ENCODE peak calls at places on chromosomes 2 and 18, in six cellular contexts. O is AG04450, S is dorsolateral prefrontal cortex, B is hepatocyte, C is OCI-LY7, Y is stomach. M is an unnamed sample.

GRCh38 chr18:49446481-49446880 is 14.0 kb downstream of the DYM start:
- DNase-seq in O (no peak), S (no peak), Y (no peak), B (no peak), C (no peak), M (no peak)

GRCh38 chr2:98664323-98664722 is 55.9 kb downstream of the UNC50 start:
- DNase-seq in S (no peak), O (no peak), Y (no peak), C (no peak), B (no peak), M (no peak)

GRCh38 chr2:128687551-128687945 is 368.9 kb upstream of the HS6ST1 start:
- DNase-seq in Y (peak; percentile 17), C (no peak), O (no peak), S (no peak), B (no peak), M (peak; percentile 3)

GRCh38 chr2:200099271-200099670 is 143.9 kb downstream of the MAIP1 start:
- DNase-seq in O (no peak), S (no peak), Y (no peak), C (no peak), B (no peak), M (no peak)

GRCh38 chr2:127422631-127423475 is 4.6 kb downstream of the PROC start:
- DNase-seq in C (no peak), Y (peak; percentile 42), O (no peak), B (peak; percentile 76), S (no peak), M (peak; percentile 49)

GRCh38 chr2:138827426-138828054 is 47.4 kb upstream of the NXPH2 start:
- DNase-seq in Y (no peak), O (peak; percentile 39), S (no peak), B (peak; percentile 75), C (peak; percentile 58), M (peak; percentile 28)

GRCh38 chr18:35618289-35618688 is 36.7 kb downstream of the GALNT1 start:
- DNase-seq in C (no peak), B (no peak), Y (no peak), O (no peak), S (no peak), M (no peak)

GRCh38 chr2:66495788-66496640 is 61.1 kb downstream of the MEIS1 start:
- DNase-seq in O (peak; percentile 73), S (no peak), C (no peak), B (peak; percentile 74), Y (peak; percentile 70), M (no peak)

GRCh38 chr2:237045449-237045848 is 40.2 kb upstream of the COPS8 start:
- DNase-seq in C (no peak), O (no peak), S (no peak), B (no peak), Y (no peak), M (no peak)

GRCh38 chr2:161165811-161166210 is 5.6 kb downstream of the TANK start:
- DNase-seq in C (no peak), Y (no peak), S (no peak), B (no peak), O (no peak), M (no peak)

GRCh38 chr2:207296265-207296948 is 130.7 kb upstream of the KLF7 start:
- DNase-seq in Y (no peak), S (no peak), C (no peak), O (no peak), B (no peak), M (no peak)

GRCh38 chr18:48709371-48709770 is 170.5 kb downstream of the CTIF start:
- DNase-seq in S (no peak), C (no peak), B (no peak), O (no peak), Y (no peak), M (no peak)

GRCh38 chr2:111126581-111126980 is 5.9 kb downstream of the BCL2L11 start:
- DNase-seq in B (no peak), C (no peak), Y (no peak), O (no peak), S (no peak), M (no peak)

GRCh38 chr18:2448565-2449151 is 122.6 kb downstream of the METTL4 start:
- DNase-seq in B (no peak), O (no peak), S (no peak), C (no peak), Y (no peak), M (no peak)

GRCh38 chr18:57794951-57795728 is 8.0 kb downstream of the ATP8B1 start:
- DNase-seq in C (no peak), Y (no peak), B (no peak), S (no peak), O (no peak), M (no peak)

GRCh38 chr2:220811952-220812570 is 760.0 kb downstream of the EPHA4 start:
- DNase-seq in O (no peak), Y (no peak), B (no peak), S (no peak), C (no peak), M (no peak)

GRCh38 chr2:41294331-41294730 is 753.5 kb upstream of the PKDCC start:
- DNase-seq in O (no peak), Y (no peak), S (no peak), B (peak; percentile 32), C (no peak), M (no peak)

GRCh38 chr2:23900927-23901322 is 26.0 kb downstream of the ATAD2B start:
- DNase-seq in O (peak; percentile 55), B (peak; percentile 23), C (no peak), S (no peak), Y (no peak), M (no peak)

GRCh38 chr2:169897834-169898233 is 70.6 kb downstream of the UBR3 start:
- DNase-seq in C (no peak), O (no peak), B (no peak), Y (no peak), S (no peak), M (no peak)

GRCh38 chr2:95174031-95174430 is 8.4 kb downstream of the ZNF2 start:
- DNase-seq in O (no peak), Y (no peak), S (no peak), B (no peak), C (no peak), M (no peak)

GRCh38 chr2:187136646-187137045 is 287.7 kb upstream of the ZSWIM2 start:
- DNase-seq in S (no peak), C (no peak), Y (no peak), O (no peak), B (no peak), M (no peak)

GRCh38 chr18:72543362-72544055 is 633 bp downstream of the CBLN2 start:
- DNase-seq in Y (no peak), O (no peak), C (no peak), S (no peak), B (no peak), M (peak; percentile 32)

GRCh38 chr2:18949871-18950597 is 360.7 kb upstream of the NT5C1B start:
- DNase-seq in C (no peak), O (peak; percentile 67), Y (no peak), S (no peak), B (peak; percentile 51), M (no peak)

GRCh38 chr2:2057125-2057721 is 273.9 kb downstream of the MYT1L start:
- DNase-seq in S (no peak), Y (peak; percentile 33), B (peak; percentile 37), C (peak; percentile 78), O (no peak), M (no peak)

GRCh38 chr2:10226032-10226724 is 76.5 kb upstream of the HPCAL1 start:
- DNase-seq in Y (no peak), S (peak; percentile 28), C (no peak), O (no peak), B (no peak), M (no peak)

GRCh38 chr2:133993160-133993559 is 260.7 kb upstream of the MGAT5 start:
- DNase-seq in B (peak; percentile 23), Y (peak; percentile 31), S (no peak), C (no peak), O (no peak), M (no peak)

DNA sequence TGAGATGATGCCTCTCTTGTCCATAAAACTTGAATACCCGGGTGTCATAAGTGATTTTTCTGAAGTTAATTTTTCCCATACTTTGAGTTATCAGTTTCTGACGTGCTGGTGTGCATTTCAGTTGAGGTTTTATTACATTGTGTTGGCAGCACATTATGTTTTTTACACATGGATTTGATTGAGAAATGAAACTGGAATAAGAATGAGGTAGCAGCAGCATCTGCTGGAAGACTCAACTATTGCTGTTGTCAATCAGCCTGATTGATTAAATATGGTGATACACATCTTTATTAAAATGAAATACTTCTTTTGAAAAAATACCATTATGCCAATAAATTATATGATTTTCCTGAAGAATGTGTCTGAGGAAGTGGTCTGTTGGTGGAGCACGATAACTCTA is 60.5 kb downstream of the INSIG2 start:
- DNase-seq in Y (no peak), B (no peak), O (no peak), C (no peak), S (no peak), M (no peak)
- TF ChIP-seq CTCF in Y (no peak), B (no peak), O (peak; percentile 6), C (no peak), S (no peak), M (peak; percentile 48)

DNA sequence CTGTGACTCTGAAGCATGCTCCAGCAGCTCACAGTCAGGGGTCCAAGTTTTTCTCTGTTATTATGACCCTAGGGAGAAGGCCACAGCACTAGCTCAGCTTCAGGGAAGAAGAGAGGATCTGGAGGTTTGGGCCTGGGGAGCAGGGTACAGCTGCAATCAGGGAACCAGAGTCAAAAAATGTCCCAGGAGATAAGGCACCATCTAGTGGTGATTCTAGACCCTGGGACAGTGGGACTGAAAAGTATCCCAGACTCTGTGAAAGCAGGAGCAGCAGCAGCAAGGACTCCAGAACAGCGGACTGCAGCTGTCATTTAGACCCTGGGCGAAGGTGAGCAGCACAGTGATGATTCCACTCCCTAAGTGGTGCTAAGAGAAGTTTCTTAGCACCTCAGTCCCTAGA is 278.4 kb upstream of the DDX18 start:
- DNase-seq in C (peak; percentile 3), S (no peak), B (peak; percentile 47), Y (no peak), O (no peak), M (no peak)
- TF ChIP-seq CTCF in C (peak; percentile 65), S (no peak), B (peak; percentile 52), Y (peak; percentile 4), O (no peak), M (peak; percentile 44)

GRCh38 chr2:172460780-172461201 is 33.4 kb downstream of the ITGA6 start:
- DNase-seq in O (no peak), S (no peak), C (no peak), B (no peak), Y (no peak), M (no peak)

GRCh38 chr2:172461591-172462392 is 34.4 kb downstream of the ITGA6 start:
- DNase-seq in Y (peak; percentile 83), O (no peak), S (no peak), B (peak; percentile 79), C (peak; percentile 45), M (peak; percentile 46)

GRCh38 chr2:172465417-172466334 is 38.3 kb downstream of the ITGA6 start:
- DNase-seq in C (peak; percentile 68), S (no peak), Y (peak; percentile 82), B (peak; percentile 89), O (peak; percentile 72), M (peak; percentile 52)

GRCh38 chr2:172464340-172465129 is 37.1 kb downstream of the ITGA6 start:
- DNase-seq in O (no peak), Y (no peak), S (no peak), C (no peak), B (peak; percentile 56), M (no peak)

GRCh38 chr2:172462393-172463381 is 35.3 kb downstream of the ITGA6 start:
- DNase-seq in S (no peak), O (no peak), Y (no peak), B (no peak), C (peak; percentile 79), M (no peak)
- TF ChIP-seq CTCF in S (no peak), O (no peak), Y (no peak), B (no peak), C (peak; percentile 30), M (no peak)

GRCh38 chr2:239293450-239294430 is 107.1 kb downstream of the HDAC4 start:
- DNase-seq in S (peak; percentile 29), Y (no peak), B (no peak), C (no peak), O (no peak), M (peak; percentile 58)
- TF ChIP-seq CTCF in S (no peak), Y (no peak), B (no peak), C (no peak), O (no peak), M (no peak)

M was measured in GM13977.